ENCODE peak calls at places on chromosomes 11 and 22, in eight cellular contexts. O is NCI-H345; B is stimulated activated CD4-positive, alpha-beta T cell treated with anti-CD3 and anti-CD28 coated beads, Interleukin-1b, Interleukin-23, amount 100 ng/mL, for 4 hours; V is kidney glomerular epithelial cell; E is activated naive CD8-positive, alpha-beta T cell treated with anti-CD3 and anti-CD28 coated beads, Interleukin-2, amount 50 U/mL, for 24 hours; H is T-helper 2 cell; K is HuH-7; Q is spleen. I is an unnamed sample.

GRCh38 chr11:127805771-127806170 is 781.6 kb downstream of the ETS1 start:
- DNase-seq in E (no peak), V (no peak), O (no peak), Q (no peak), B (no peak), H (no peak), K (no peak), I (no peak)

GRCh38 chr22:23011105-23011674 is 59.1 kb upstream of the GNAZ start:
- DNase-seq in O (no peak), V (no peak), K (no peak), E (no peak), Q (no peak), H (no peak), B (no peak), I (no peak)

GRCh38 chr11:64127267-64128072 is 38.4 kb downstream of the MACROD1 start:
- DNase-seq in H (no peak), V (no peak), E (no peak), B (no peak), O (no peak), Q (no peak), K (no peak), I (no peak)

GRCh38 chr11:93039841-93040240 is 70.4 kb downstream of the MTNR1B start:
- DNase-seq in K (no peak), H (no peak), Q (no peak), V (no peak), O (no peak), B (no peak), E (no peak), I (no peak)

GRCh38 chr11:67167715-67168114 is 48.7 kb downstream of the KDM2A start:
- DNase-seq in E (no peak), B (no peak), Q (no peak), O (no peak), V (no peak), K (no peak), H (no peak), I (no peak)

GRCh38 chr11:123525072-123525471 is 95.0 kb downstream of the GRAMD1B start:
- DNase-seq in V (no peak), Q (no peak), E (no peak), H (no peak), O (no peak), B (no peak), K (no peak), I (no peak)

GRCh38 chr22:21612858-21613257 is 17.0 kb downstream of the YDJC start:
- DNase-seq in K (no peak), O (no peak), V (no peak), B (no peak), E (no peak), Q (no peak), H (no peak), I (no peak)

GRCh38 chr11:45347343-45347742 is 61.2 kb upstream of the SYT13 start:
- DNase-seq in B (no peak), O (no peak), E (no peak), Q (no peak), V (no peak), K (no peak), H (no peak), I (no peak)

GRCh38 chr11:69538840-69539239 is 57.4 kb downstream of the LINC01488 start:
- DNase-seq in K (no peak), H (no peak), V (no peak), O (no peak), Q (peak; percentile 77), E (no peak), B (no peak), I (no peak)

GRCh38 chr11:70744396-70745185 is 346.3 kb downstream of the CTTN start:
- DNase-seq in O (no peak), B (no peak), Q (no peak), V (no peak), H (no peak), E (no peak), K (no peak), I (no peak)

GRCh38 chr22:30308518-30309230 is 18.1 kb downstream of the TBC1D10A start:
- DNase-seq in B (no peak), O (no peak), Q (no peak), V (no peak), E (no peak), K (no peak), H (peak; percentile 85), I (no peak)

GRCh38 chr11:18736590-18737148 is 10.7 kb upstream of the IGSF22 start:
- DNase-seq in Q (no peak), O (no peak), H (no peak), K (no peak), E (no peak), V (no peak), B (no peak), I (no peak)

GRCh38 chr11:122803716-122804115 is 34.6 kb upstream of the CRTAM start:
- DNase-seq in Q (no peak), B (no peak), K (no peak), V (no peak), H (no peak), O (no peak), E (no peak), I (no peak)

GRCh38 chr11:1766719-1767398 is 3.1 kb upstream of the CTSD start:
- DNase-seq in B (no peak), K (no peak), H (no peak), Q (peak; percentile 74), O (no peak), V (no peak), E (no peak), I (no peak)

GRCh38 chr11:119055901-119056300 is 1.1 kb downstream of the HYOU1 start:
- DNase-seq in H (peak; percentile 62), B (no peak), V (peak; percentile 22), E (peak; percentile 19), K (peak; percentile 28), Q (no peak), O (no peak), I (peak; percentile 24)

GRCh38 chr11:34915136-34916013 is 804 bp downstream of the APIP start:
- DNase-seq in Q (no peak), K (peak; percentile 12), E (no peak), V (peak; percentile 79), O (peak; percentile 56), H (no peak), B (no peak), I (peak; percentile 40)

GRCh38 chr11:94002226-94002625 is 18.9 kb upstream of the HEPHL1 start:
- DNase-seq in E (no peak), K (no peak), H (no peak), V (no peak), B (no peak), Q (no peak), O (no peak), I (peak; percentile 19)

GRCh38 chr11:35524780-35525179 is 636 bp downstream of the PAMR1 start:
- DNase-seq in E (no peak), O (no peak), H (no peak), Q (no peak), V (no peak), B (no peak), K (no peak), I (peak; percentile 53)

GRCh38 chr11:68569357-68569756 is 108.8 kb downstream of the PPP6R3 start:
- DNase-seq in Q (no peak), K (no peak), E (no peak), O (no peak), B (no peak), H (peak; percentile 67), V (no peak), I (peak; percentile 12)

GRCh38 chr22:38454361-38455062 is 487 bp downstream of the KCNJ4 start:
- DNase-seq in V (no peak), E (no peak), O (peak; percentile 4), K (no peak), B (no peak), Q (no peak), H (peak; percentile 27), I (no peak)

GRCh38 chr22:46575915-46576555 is 38.6 kb upstream of the CELSR1 start:
- DNase-seq in V (no peak), O (no peak), B (no peak), E (no peak), Q (peak; percentile 63), K (peak; percentile 50), H (no peak), I (no peak)

GRCh38 chr11:12764187-12764914 is 90.1 kb downstream of the TEAD1 start:
- DNase-seq in H (no peak), K (no peak), B (no peak), E (no peak), O (peak; percentile 18), V (no peak), Q (no peak), I (no peak)

I was measured in amniotic epithelial cell.